ENCODE peak calls at places on chromosomes 5 and 9, in five cellular contexts. One of them, this sample, is unnamed.

GRCh38 chr5:79329453-79329852 is 93.5 kb downstream of the JMY start:
- DNase-seq in GM10248: no peak
- DNase-seq in mucosa of descending colon: no peak
- DNase-seq in colonic mucosa: no peak
- DNase-seq in nephron progenitor cell: no peak
- DNase-seq in this sample: no peak

GRCh38 chr5:177982072-177982727 is 13.8 kb downstream of the PROP1 start:
- DNase-seq in mucosa of descending colon: no peak
- DNase-seq in nephron progenitor cell: peak; percentile 28
- DNase-seq in colonic mucosa: no peak
- DNase-seq in GM10248: no peak
- DNase-seq in this sample: no peak

GRCh38 chr9:27261517-27262211 is 35.3 kb downstream of the EQTN start:
- DNase-seq in colonic mucosa: no peak
- DNase-seq in mucosa of descending colon: no peak
- DNase-seq in GM10248: no peak
- DNase-seq in nephron progenitor cell: no peak
- DNase-seq in this sample: no peak

GRCh38 chr5:32708949-32709348 is 2.2 kb upstream of the NPR3 start:
- DNase-seq in mucosa of descending colon: no peak
- DNase-seq in GM10248: no peak
- DNase-seq in colonic mucosa: no peak
- DNase-seq in nephron progenitor cell: peak; percentile 15
- DNase-seq in this sample: no peak

GRCh38 chr9:79939819-79940218 is 368.1 kb downstream of the TLE4 start:
- DNase-seq in nephron progenitor cell: no peak
- DNase-seq in colonic mucosa: no peak
- DNase-seq in GM10248: no peak
- DNase-seq in mucosa of descending colon: no peak
- DNase-seq in this sample: no peak

GRCh38 chr9:116267021-116267420 is 113.4 kb downstream of the PAPPA start:
- DNase-seq in colonic mucosa: no peak
- DNase-seq in mucosa of descending colon: no peak
- DNase-seq in nephron progenitor cell: no peak
- DNase-seq in GM10248: no peak
- DNase-seq in this sample: no peak

GRCh38 chr5:84378961-84379360 is 5.7 kb downstream of the EDIL3 start:
- DNase-seq in colonic mucosa: no peak
- DNase-seq in mucosa of descending colon: no peak
- DNase-seq in nephron progenitor cell: no peak
- DNase-seq in GM10248: no peak
- DNase-seq in this sample: no peak

GRCh38 chr9:124478014-124478753 is 27.9 kb downstream of the ADGRD2 start:
- DNase-seq in GM10248: no peak
- DNase-seq in colonic mucosa: no peak
- DNase-seq in nephron progenitor cell: peak; percentile 39
- DNase-seq in mucosa of descending colon: no peak
- DNase-seq in this sample: no peak

GRCh38 chr5:141734501-141735231 is 52.6 kb upstream of the ARAP3 start:
- DNase-seq in colonic mucosa: peak; percentile 48
- DNase-seq in GM10248: peak; percentile 53
- DNase-seq in nephron progenitor cell: peak; percentile 87
- DNase-seq in mucosa of descending colon: no peak
- DNase-seq in this sample: no peak

GRCh38 chr5:175887463-175887862 is 16.1 kb downstream of the CPLX2 start:
- DNase-seq in colonic mucosa: no peak
- DNase-seq in nephron progenitor cell: no peak
- DNase-seq in mucosa of descending colon: no peak
- DNase-seq in GM10248: no peak
- DNase-seq in this sample: no peak

GRCh38 chr5:181052928-181053759 is 13.1 kb downstream of the BTNL9 start:
- DNase-seq in colonic mucosa: no peak
- DNase-seq in GM10248: no peak
- DNase-seq in nephron progenitor cell: peak; percentile 55
- DNase-seq in mucosa of descending colon: no peak
- DNase-seq in this sample: no peak

GRCh38 chr9:74950456-74950855 is 2.3 kb downstream of the C9orf40 start:
- DNase-seq in mucosa of descending colon: no peak
- DNase-seq in nephron progenitor cell: no peak
- DNase-seq in GM10248: no peak
- DNase-seq in colonic mucosa: no peak
- DNase-seq in this sample: no peak

GRCh38 chr5:133930061-133930823 is 38.2 kb downstream of the C5orf15 start:
- DNase-seq in nephron progenitor cell: peak; percentile 39
- DNase-seq in colonic mucosa: no peak
- DNase-seq in GM10248: peak; percentile 63
- DNase-seq in mucosa of descending colon: no peak
- DNase-seq in this sample: no peak

GRCh38 chr5:93601433-93602175 is 18.6 kb downstream of the NR2F1 start:
- DNase-seq in nephron progenitor cell: no peak
- DNase-seq in colonic mucosa: no peak
- DNase-seq in GM10248: no peak
- DNase-seq in mucosa of descending colon: no peak
- DNase-seq in this sample: no peak

GRCh38 chr5:163352531-163352930 is 84.9 kb upstream of the CCNG1 start:
- DNase-seq in GM10248: no peak
- DNase-seq in colonic mucosa: no peak
- DNase-seq in mucosa of descending colon: no peak
- DNase-seq in nephron progenitor cell: no peak
- DNase-seq in this sample: no peak

GRCh38 chr5:163347671-163348070 is 89.7 kb upstream of the CCNG1 start:
- DNase-seq in GM10248: peak; percentile 60
- DNase-seq in mucosa of descending colon: no peak
- DNase-seq in colonic mucosa: peak; percentile 72
- DNase-seq in nephron progenitor cell: peak; percentile 63
- DNase-seq in this sample: peak; percentile 52

GRCh38 chr5:163354685-163355084 is 82.7 kb upstream of the CCNG1 start:
- DNase-seq in colonic mucosa: no peak
- DNase-seq in GM10248: peak; percentile 68
- DNase-seq in mucosa of descending colon: no peak
- DNase-seq in nephron progenitor cell: no peak
- DNase-seq in this sample: no peak

GRCh38 chr5:163350083-163350482 is 87.3 kb upstream of the CCNG1 start:
- DNase-seq in colonic mucosa: no peak
- DNase-seq in GM10248: no peak
- DNase-seq in nephron progenitor cell: no peak
- DNase-seq in mucosa of descending colon: no peak
- DNase-seq in this sample: no peak
- TF ChIP-seq CTCF in colonic mucosa: no peak
- TF ChIP-seq CTCF in GM10248: no peak
- TF ChIP-seq CTCF in nephron progenitor cell: peak; percentile 7
- TF ChIP-seq CTCF in mucosa of descending colon: no peak
- TF ChIP-seq CTCF in this sample: no peak

DNA sequence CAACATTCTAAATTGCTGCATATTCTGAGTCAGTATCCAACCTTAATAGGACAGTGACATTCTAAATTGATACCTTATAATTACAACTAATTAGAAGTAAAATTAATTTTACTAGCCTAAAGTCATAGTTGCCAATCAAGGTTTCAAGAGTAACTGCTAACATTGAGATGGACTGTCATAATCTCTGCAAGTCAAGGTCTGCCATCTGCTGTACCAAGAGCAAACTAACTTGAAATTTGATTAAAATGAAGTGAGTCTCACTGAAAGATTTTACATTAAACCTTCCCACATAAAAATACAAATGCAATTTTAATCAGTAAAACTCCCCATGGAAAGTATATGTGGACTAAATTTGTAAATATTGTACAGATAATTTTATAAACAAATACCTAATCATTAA is 235.3 kb downstream of the PRDM9 start:
- DNase-seq in GM10248: no peak
- DNase-seq in mucosa of descending colon: no peak
- DNase-seq in colonic mucosa: no peak
- DNase-seq in nephron progenitor cell: no peak
- DNase-seq in this sample: no peak
- TF ChIP-seq CTCF in GM10248: no peak
- TF ChIP-seq CTCF in mucosa of descending colon: no peak
- TF ChIP-seq CTCF in colonic mucosa: no peak
- TF ChIP-seq CTCF in nephron progenitor cell: no peak
- TF ChIP-seq CTCF in this sample: no peak

DNA sequence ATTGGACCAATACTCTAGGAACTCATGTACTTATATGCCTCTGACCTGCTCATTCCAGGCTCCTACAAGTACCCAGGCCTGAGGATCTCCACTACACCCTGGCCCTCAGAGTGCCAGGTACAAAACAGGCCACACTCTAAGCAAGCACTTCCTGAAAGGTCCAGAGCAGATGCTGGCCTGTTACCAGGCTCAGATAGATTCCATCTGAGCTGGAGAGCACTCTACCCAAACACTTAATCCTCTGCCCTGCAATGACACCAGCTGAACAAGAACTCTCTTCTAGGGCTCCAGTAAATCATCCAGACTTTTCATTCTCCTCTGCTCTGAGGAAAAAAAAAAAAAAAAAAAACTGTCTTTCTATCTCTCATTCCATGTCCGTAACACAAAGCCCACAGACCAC is 2.9 kb downstream of the P4HA2 start:
- DNase-seq in mucosa of descending colon: no peak
- DNase-seq in nephron progenitor cell: no peak
- DNase-seq in GM10248: no peak
- DNase-seq in colonic mucosa: no peak
- DNase-seq in this sample: no peak
- TF ChIP-seq CTCF in mucosa of descending colon: no peak
- TF ChIP-seq CTCF in nephron progenitor cell: no peak
- TF ChIP-seq CTCF in GM10248: no peak
- TF ChIP-seq CTCF in colonic mucosa: no peak
- TF ChIP-seq CTCF in this sample: no peak

GRCh38 chr5:81207009-81207408 is 26.1 kb upstream of the CKMT2 start:
- DNase-seq in mucosa of descending colon: no peak
- DNase-seq in GM10248: no peak
- DNase-seq in nephron progenitor cell: no peak
- DNase-seq in colonic mucosa: no peak
- DNase-seq in this sample: no peak
- TF ChIP-seq CTCF in mucosa of descending colon: no peak
- TF ChIP-seq CTCF in GM10248: peak; percentile 21
- TF ChIP-seq CTCF in nephron progenitor cell: no peak
- TF ChIP-seq CTCF in colonic mucosa: no peak
- TF ChIP-seq CTCF in this sample: no peak

DNA sequence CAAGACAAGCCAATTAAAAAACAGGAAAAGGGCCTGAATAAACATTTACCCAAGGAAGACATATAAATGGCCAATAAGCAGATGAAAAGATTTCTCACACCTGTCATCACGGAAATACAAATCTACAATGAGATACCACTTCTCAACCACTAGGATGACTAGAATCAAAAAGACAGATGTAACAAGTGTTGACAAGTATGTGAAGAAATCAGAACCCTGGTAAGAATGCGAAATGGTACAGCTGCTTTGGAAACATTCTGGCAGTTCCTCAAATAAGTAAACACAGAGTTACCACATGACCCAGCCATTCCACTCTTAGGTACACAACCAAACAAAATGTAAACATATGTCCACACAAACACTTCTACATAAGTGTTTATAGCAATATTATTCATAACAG is 32.5 kb downstream of the LEAP2 start:
- DNase-seq in nephron progenitor cell: no peak
- DNase-seq in GM10248: no peak
- DNase-seq in colonic mucosa: no peak
- DNase-seq in mucosa of descending colon: no peak
- DNase-seq in this sample: no peak
- TF ChIP-seq CTCF in nephron progenitor cell: no peak
- TF ChIP-seq CTCF in GM10248: no peak
- TF ChIP-seq CTCF in colonic mucosa: no peak
- TF ChIP-seq CTCF in mucosa of descending colon: no peak
- TF ChIP-seq CTCF in this sample: no peak